ENCODE peak calls at places on chromosomes 1 and 21, in four cellular contexts. C is K562, A is HepG2, W is WTC11. B is an unnamed sample.
A peak's percentile ranks its signal among the peaks of the same experiment; 100 is the strongest.

GRCh38 chr1:6419803-6420593 is at the start of gene HES2:
- DNase-seq in C (peak; percentile 93), A (no peak), W (peak; percentile 59), B (no peak)

GRCh38 chr1:110440877-110441276 is 10.1 kb upstream of the PROK1 start:
- DNase-seq in C (no peak), A (no peak), W (no peak), B (no peak)

GRCh38 chr1:30856260-30856790 is 52.2 kb downstream of the SDC3 start:
- DNase-seq in C (no peak), A (no peak), W (no peak), B (no peak)

GRCh38 chr1:186304982-186305949 is 69.8 kb downstream of the TPR start:
- DNase-seq in C (peak; percentile 53), A (peak; percentile 28), W (no peak), B (peak; percentile 58)

GRCh38 chr1:14499312-14500040 is 99.0 kb upstream of the KAZN start:
- DNase-seq in C (no peak), A (no peak), W (no peak), B (no peak)

GRCh38 chr1:196029410-196029809 is 578.8 kb downstream of the KCNT2 start:
- DNase-seq in C (no peak), A (no peak), W (no peak), B (no peak)

GRCh38 chr1:210198840-210199239 is 33.8 kb upstream of the SERTAD4 start:
- DNase-seq in C (no peak), A (no peak), W (no peak), B (no peak)

GRCh38 chr1:150537732-150538684 is 11.2 kb upstream of the ADAMTSL4 start:
- DNase-seq in C (no peak), A (no peak), W (peak; percentile 76), B (no peak)

GRCh38 chr1:68332041-68332440 is 99.7 kb upstream of the WLS start:
- DNase-seq in C (no peak), A (no peak), W (no peak), B (no peak)

GRCh38 chr1:207925210-207925609 is 14.3 kb upstream of the CD34 start:
- DNase-seq in C (no peak), A (no peak), W (peak; percentile 59), B (no peak)

GRCh38 chr1:204520834-204521709 is 4.9 kb downstream of the MDM4 start:
- DNase-seq in C (no peak), A (no peak), W (no peak), B (no peak)

GRCh38 chr1:202159534-202160371 is 649 bp downstream of the PTPN7 start:
- DNase-seq in C (peak; percentile 58), A (no peak), W (no peak), B (no peak)

GRCh38 chr1:2112280-2112701 is 62.1 kb downstream of the PRKCZ start:
- DNase-seq in C (no peak), A (no peak), W (no peak), B (no peak)

GRCh38 chr1:82600314-82600713 is 799.6 kb downstream of the ADGRL2 start:
- DNase-seq in C (no peak), A (no peak), W (no peak), B (no peak)

GRCh38 chr1:174074757-174075156 is 52.6 kb upstream of the RC3H1 start:
- DNase-seq in C (peak; percentile 34), A (no peak), W (no peak), B (peak; percentile 38)

DNA sequence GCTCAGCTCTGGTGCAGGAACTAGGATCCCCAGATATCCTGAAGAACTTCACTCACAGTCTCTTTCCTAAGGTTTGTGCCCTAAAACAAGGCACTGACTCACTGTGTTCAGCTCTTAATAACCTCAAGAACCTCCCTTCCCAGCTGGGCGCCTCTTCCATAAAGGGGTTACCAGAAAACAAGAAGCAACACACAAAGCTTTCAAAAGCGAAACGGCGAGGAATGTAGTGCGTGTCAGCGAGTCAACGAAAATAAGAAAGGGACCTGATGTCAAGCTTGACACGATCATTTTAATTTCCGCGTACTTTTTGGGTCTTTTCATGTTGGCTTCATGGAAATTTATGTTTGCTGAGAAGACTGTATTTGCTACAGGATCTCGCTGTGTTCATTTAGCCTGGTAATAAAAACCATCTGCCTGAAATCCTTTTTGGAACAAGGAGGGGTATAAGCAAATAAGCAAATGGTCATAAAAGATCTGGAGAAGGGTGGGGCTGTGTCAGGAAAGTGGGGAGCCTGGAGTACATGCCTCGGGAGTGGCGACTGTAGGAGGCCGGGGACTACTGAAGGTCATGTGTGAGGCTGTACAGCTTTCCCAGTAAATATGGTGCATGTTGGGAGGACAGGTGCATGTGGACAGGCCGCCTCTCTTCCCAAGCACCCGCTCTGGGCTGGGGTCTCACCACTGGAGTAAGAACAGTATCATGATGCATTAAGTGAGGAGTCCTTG is 11.4 kb upstream of the CLDN14 start:
- DNase-seq in C (no peak), A (no peak), W (no peak), B (no peak)
- TF ChIP-seq HMGXB4 in C (no peak), A (no peak), W (no peak), B (no peak)

DNA sequence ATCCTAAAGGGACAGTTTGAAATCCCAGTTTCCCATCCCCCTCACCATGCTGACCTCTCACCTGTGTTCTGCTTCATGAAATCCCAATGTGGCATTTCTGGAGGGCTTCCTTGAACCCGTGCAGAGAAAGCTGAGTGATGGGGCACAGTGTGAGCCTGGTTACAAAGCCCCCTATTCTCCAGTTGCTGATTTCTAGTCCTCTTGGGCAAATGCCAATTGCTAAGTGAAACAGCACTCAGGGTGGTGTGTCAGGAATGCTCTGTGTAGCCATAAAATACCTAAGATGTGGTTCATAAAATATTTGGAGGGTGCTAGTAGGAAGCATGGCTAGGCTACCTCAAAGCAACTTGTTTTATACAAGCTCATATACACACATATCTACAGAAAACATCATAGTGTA is 32.0 kb downstream of the SUSD4 start:
- DNase-seq in C (no peak), A (no peak), W (no peak), B (no peak)
- TF ChIP-seq JUN in C (no peak), A (no peak), W (no peak), B (no peak)

DNA sequence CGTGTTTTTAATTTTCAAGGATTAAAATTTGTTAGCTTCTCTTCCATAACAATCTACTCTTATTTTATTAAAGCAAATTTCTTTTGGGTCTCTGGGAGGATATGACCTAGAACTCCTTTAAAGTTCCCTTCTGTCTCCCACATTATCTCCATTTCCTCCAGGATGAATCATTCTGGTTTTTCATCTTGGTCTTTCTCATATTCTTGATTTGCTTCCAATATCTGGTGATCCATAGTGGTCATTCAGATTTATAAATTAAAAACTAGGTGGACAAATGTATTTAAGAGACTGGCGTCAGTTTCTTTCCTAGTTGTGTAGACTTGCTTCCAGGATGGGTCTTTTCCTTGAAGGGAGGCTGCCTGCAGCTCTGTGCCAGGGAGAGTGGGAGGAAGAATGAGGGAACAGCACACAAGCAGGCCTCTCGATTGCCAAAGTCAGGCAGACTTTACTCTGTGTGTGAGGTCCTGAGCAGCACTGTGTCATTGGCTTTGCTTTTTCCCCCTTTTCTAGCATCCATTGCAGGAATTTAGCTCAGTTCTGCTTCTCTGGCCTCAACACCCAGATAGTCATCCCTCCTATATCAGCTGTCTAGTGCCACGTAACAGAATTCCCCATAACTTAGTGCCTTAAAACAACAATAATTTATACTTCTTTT is 48.1 kb upstream of the FOXO6 start:
- DNase-seq in C (no peak), A (no peak), W (no peak), B (no peak)
- TF ChIP-seq HMGXB4 in C (no peak), A (no peak), W (no peak), B (no peak)

DNA sequence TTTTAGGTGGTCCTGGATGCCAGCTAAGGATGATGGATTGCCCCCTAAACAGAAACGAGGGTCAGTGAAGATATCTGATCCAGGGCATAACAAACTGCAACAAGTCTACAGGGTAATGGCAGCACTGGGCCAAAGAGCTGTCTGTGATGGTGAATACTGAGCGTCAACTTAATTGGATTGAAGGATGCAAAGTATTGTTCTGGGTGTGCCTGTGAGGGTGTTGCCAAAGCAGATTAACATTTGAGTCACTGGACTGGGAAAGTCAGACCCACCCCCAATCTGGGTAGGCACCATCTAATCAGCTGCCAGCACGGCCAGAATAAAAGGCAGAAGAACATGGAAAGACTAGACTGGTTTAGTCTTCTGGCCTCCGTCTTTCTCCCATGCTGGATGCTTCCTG is 235.0 kb downstream of the SETD4 start:
- DNase-seq in C (no peak), A (no peak), W (no peak), B (no peak)
- TF ChIP-seq JUN in C (no peak), A (no peak), W (no peak), B (no peak)

DNA sequence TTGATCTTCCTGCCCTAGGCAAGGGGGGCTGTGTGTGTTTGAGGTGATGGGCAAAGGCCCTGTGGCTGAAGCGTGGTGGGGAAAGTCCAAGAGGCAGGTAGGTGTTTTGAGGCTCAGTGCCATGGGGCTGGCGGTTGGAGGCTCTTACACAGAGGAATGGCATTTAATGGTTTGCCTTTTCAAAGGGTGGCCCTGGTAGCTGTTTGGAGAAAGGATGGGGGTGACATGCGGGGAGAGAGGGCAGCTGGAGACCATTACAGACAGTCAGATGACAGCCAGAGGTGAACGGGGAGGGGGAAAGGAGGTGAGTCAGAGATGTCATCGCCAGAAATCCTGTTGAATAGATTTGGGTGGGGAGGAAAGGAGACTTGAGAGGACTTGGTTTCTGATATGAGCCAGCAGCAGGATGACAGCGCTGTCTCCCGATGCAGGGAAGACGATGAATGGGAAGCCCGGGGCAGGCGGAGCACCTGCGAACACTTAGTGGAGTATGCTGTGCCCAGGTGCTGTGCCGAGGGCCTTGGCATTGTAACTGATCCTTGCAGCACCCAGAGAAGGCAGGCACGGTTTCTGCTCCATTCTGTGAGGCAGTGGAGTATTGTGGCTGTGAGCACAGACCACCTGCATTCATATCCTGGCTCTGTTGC is 56.3 kb downstream of the MAN1C1 start:
- DNase-seq in C (no peak), A (no peak), W (no peak), B (no peak)
- TF ChIP-seq HMGXB4 in C (no peak), A (no peak), W (no peak), B (no peak)

GRCh38 chr1:45867697-45868346 is 64.4 kb downstream of the MAST2 start:
- DNase-seq in C (no peak), A (peak; percentile 78), W (no peak), B (no peak)

GRCh38 chr1:45864765-45865164 is 61.4 kb downstream of the MAST2 start:
- DNase-seq in C (no peak), A (no peak), W (no peak), B (no peak)

GRCh38 chr1:45863117-45863670 is 59.8 kb downstream of the MAST2 start:
- DNase-seq in C (no peak), A (no peak), W (no peak), B (no peak)

GRCh38 chr1:45862008-45862407 is 58.6 kb downstream of the MAST2 start:
- DNase-seq in C (no peak), A (no peak), W (no peak), B (no peak)

GRCh38 chr1:45864124-45864721 is 60.8 kb downstream of the MAST2 start:
- DNase-seq in C (no peak), A (no peak), W (no peak), B (no peak)
- TF ChIP-seq JUN in C (no peak), A (no peak), W (no peak), B (no peak)

DNA sequence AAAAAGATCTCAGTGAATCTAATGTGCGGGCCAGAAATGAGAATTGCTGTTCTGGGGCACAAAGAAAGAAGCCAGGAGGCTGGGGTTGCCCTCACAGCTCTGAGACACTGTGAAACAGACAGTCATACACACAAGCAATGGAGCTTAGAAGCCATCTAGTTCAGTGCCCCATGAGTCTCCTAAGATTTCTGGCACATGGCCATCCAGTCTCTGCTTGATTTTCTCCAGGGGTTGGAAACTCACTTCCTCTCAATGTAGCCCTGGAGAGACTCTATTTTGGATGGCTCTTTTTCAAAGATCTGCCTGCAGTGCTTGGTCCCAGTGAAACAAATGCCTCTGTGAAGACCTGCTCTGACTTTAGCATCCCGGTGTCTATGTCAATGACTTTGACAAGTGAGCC is 38.6 kb downstream of the KCNN3 start:
- DNase-seq in C (no peak), A (no peak), W (no peak), B (no peak)
- TF ChIP-seq HMGXB4 in C (no peak), A (no peak), W (no peak), B (no peak)